ENCODE peak calls at places on chromosome X, in eight cellular contexts. K is IMR-90, V is tibial nerve, M is cardiac muscle cell, O is tibial artery, L is hepatocyte, F is H9, P is ascending aorta. A is an unnamed sample.

GRCh38 chrX:107374831-107375230 is 74.6 kb upstream of the FRMPD3 start:
- DNase-seq in P (no peak), M (no peak), V (no peak), K (no peak), F (no peak), L (no peak), O (no peak), A (no peak)

GRCh38 chrX:80335062-80335830 is 85.0 kb upstream of the TENT5D start:
- DNase-seq in V (peak), M (peak), L (peak), K (no peak), P (no peak), O (peak), F (peak), A (peak)

GRCh38 chrX:40176979-40177430 is 79.2 kb upstream of the BCOR start:
- DNase-seq in M (no peak), P (no peak), K (no peak), L (peak), O (no peak), F (peak), V (no peak), A (peak)

GRCh38 chrX:150581093-150581775 is 12.8 kb downstream of the MTM1 start:
- DNase-seq in P (no peak), V (no peak), O (no peak), K (peak), F (no peak), M (peak), L (no peak), A (no peak)

GRCh38 chrX:105126201-105126600 is 94.3 kb downstream of the TEX13A start:
- DNase-seq in M (no peak), V (no peak), K (no peak), F (no peak), L (no peak), P (no peak), O (no peak), A (no peak)

GRCh38 chrX:151505796-151506195 is 57.7 kb upstream of the PASD1 start:
- DNase-seq in M (peak), P (no peak), L (peak), V (no peak), K (no peak), O (no peak), F (no peak), A (no peak)

GRCh38 chrX:135170468-135170867 is 730 bp downstream of the CT55 start:
- DNase-seq in V (no peak), O (no peak), L (no peak), F (no peak), M (no peak), K (no peak), P (no peak), A (no peak)

GRCh38 chrX:40734956-40735317 is 405 bp downstream of the MED14 start:
- DNase-seq in L (peak), M (no peak), P (no peak), O (no peak), V (no peak), F (no peak), K (no peak), A (no peak)

GRCh38 chrX:150080497-150080896 is 142.2 kb upstream of the EOLA2 start:
- DNase-seq in L (no peak), O (no peak), K (no peak), P (no peak), M (no peak), F (no peak), V (no peak), A (no peak)

GRCh38 chrX:150146271-150146888 is 208.1 kb upstream of the EOLA2 start:
- DNase-seq in F (no peak), L (no peak), M (no peak), K (no peak), O (no peak), V (no peak), P (no peak), A (no peak)

GRCh38 chrX:28586891-28587635 is at the start of gene IL1RAPL1:
- DNase-seq in V (no peak), L (peak), O (no peak), M (peak), K (peak), P (no peak), F (no peak), A (no peak)

GRCh38 chrX:138908577-138908976 is 197.1 kb upstream of the FGF13 start:
- DNase-seq in K (no peak), L (no peak), M (no peak), P (no peak), V (no peak), O (no peak), F (no peak), A (no peak)

GRCh38 chrX:80489166-80489565 is 68.9 kb downstream of the TENT5D start:
- DNase-seq in M (no peak), P (no peak), F (no peak), O (no peak), V (no peak), L (no peak), K (no peak), A (no peak)

DNA sequence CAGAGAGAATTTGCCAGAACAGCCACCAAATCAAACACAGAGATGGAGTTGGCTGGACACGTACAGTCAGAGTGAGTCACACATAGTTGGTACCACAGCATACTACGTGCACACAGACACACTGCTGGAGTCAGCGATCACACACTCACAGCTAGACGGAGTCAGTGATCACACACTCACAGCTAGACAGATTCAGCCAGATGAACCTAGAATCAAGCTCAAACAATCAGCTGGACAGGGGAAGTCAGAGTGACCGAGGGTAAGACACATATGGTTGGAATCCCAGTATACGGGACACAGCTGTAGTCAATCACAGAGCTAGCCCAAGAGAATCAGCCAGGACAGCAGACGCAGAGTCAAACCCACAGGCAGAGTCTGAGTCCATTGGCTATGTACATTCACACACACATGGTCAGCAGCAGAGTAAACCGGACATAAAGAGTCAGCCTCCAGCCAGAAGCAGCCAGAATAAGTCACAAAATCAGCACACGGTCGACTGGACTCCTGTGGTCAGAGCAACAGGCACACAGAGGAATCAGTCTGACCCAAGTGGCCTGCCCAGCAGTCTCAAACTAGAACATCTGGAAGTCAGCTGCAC is 4.6 kb downstream of the SLC38A5 start:
- DNase-seq in O (no peak), L (no peak), F (no peak), K (peak), P (no peak), V (no peak), M (peak), A (no peak)
- H3K27ac ChIP-seq in O (no peak), L (no peak), F (no peak), K (peak), P (no peak), V (no peak), M (no peak), A (no peak)

DNA sequence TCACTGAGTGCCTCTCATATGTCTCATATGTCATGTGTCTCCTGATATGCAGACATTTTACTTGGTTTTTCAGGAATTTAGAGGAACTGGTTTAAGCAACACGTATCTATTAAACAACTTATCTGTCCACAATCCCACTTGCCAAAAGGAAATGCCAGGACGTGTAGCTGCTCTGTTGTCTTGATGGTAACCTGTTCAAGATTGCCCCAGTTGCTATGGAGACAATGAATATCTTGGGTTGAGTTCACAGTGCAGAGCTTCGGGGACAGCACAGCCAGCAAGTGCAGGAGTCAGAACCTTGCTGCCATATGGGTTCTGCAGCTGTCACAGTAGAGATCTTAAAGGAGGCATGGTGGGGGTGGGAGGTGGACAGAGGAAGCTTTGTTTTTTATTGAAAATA is 28.7 kb upstream of the FAM9B start:
- DNase-seq in V (no peak), O (no peak), P (no peak), L (no peak), F (no peak), K (no peak), M (no peak), A (no peak)
- H3K27ac ChIP-seq in V (no peak), O (no peak), P (no peak), L (no peak), F (no peak), K (no peak), M (no peak), A (no peak)

GRCh38 chrX:132750312-132751042 is 208.0 kb downstream of the HS6ST2 start:
- DNase-seq in M (peak), K (no peak), P (no peak), V (no peak), F (no peak), O (no peak), L (no peak), A (no peak)

GRCh38 chrX:132749406-132749805 is 209.0 kb downstream of the HS6ST2 start:
- DNase-seq in M (no peak), K (no peak), L (no peak), O (no peak), P (no peak), F (no peak), V (no peak), A (no peak)

GRCh38 chrX:132748268-132748667 is 210.2 kb downstream of the HS6ST2 start:
- DNase-seq in K (no peak), F (no peak), V (no peak), P (no peak), L (no peak), M (no peak), O (no peak), A (no peak)

GRCh38 chrX:132748909-132749308 is 209.5 kb downstream of the HS6ST2 start:
- DNase-seq in P (no peak), L (no peak), O (no peak), K (no peak), F (peak), M (no peak), V (no peak), A (no peak)

GRCh38 chrX:132751043-132751690 is 207.3 kb downstream of the HS6ST2 start:
- DNase-seq in F (peak), P (no peak), K (no peak), O (no peak), L (no peak), V (no peak), M (no peak), A (no peak)
- H3K27ac ChIP-seq in F (peak), P (no peak), K (no peak), O (no peak), L (no peak), V (no peak), M (no peak), A (no peak)

GRCh38 chrX:115579786-115580294 is 18.9 kb downstream of the PLS3 start:
- DNase-seq in M (no peak), O (no peak), F (no peak), L (no peak), V (no peak), K (no peak), P (no peak), A (no peak)

GRCh38 chrX:115583730-115584004 is 22.7 kb downstream of the PLS3 start:
- DNase-seq in P (no peak), O (no peak), F (no peak), K (no peak), L (no peak), V (no peak), M (no peak), A (no peak)

GRCh38 chrX:115582871-115583729 is 22.1 kb downstream of the PLS3 start:
- DNase-seq in P (no peak), F (peak), K (peak), L (peak), M (peak), V (no peak), O (no peak), A (no peak)

GRCh38 chrX:115584715-115585114 is 23.7 kb downstream of the PLS3 start:
- DNase-seq in F (no peak), M (peak), O (no peak), V (no peak), L (no peak), P (no peak), K (peak), A (no peak)

GRCh38 chrX:115582035-115582870 is 21.3 kb downstream of the PLS3 start:
- DNase-seq in V (no peak), M (no peak), K (no peak), L (no peak), F (no peak), P (no peak), O (no peak), A (no peak)
- H3K27ac ChIP-seq in V (peak), M (peak), K (peak), L (peak), F (peak), P (peak), O (peak), A (peak)

DNA sequence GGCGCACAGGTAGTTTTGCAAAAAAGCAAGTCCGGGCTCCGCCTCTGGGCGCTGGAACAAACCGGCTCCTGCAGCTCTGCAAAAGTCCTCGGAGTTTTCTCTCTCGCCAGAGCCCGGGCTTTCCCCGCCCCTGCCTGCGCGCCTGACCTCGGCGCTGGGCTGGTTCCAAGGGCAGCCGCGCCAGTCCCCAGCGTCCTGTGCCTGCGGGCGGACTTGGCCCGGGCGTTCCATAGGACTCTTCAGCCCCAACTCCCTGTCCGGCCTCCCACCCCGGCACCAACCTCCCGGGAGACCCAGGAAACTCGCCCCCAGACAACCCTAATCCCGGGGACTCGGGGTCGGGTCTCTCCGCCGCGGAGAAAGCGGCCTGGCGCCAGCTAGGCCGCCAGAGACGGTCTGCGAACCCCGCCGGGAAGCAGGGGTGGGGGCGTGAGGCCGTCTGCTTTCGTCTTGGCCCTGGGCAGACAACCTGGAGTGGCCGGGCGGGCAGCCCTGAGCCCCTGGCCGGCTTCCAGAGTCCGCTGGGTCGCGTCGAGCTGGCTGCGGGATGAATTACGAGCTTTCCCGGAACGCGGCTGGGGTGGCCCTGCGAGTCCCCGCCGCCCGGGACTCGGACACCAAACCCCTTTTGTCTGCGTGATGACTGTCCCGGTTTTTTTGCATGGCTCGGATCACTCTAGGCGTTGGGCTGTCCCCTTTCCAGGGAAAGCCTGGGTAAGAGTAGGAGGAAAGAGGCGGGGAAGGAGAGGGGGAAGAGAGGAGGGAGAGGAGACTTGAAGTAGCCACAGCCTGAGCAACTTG is 971 bp downstream of the MXRA5 start:
- DNase-seq in L (peak), V (no peak), M (peak), O (peak), F (peak), P (no peak), K (no peak), A (no peak)
- H3K27ac ChIP-seq in L (peak), V (no peak), M (no peak), O (peak), F (no peak), P (peak), K (no peak), A (no peak)

GRCh38 chrX:1593286-1594271 is 2.2 kb downstream of the AKAP17A start:
- DNase-seq in V (no peak), M (no peak), O (no peak), K (no peak), P (no peak), L (no peak), F (no peak), A (no peak)
- H3K27ac ChIP-seq in V (no peak), M (peak), O (no peak), K (no peak), P (no peak), L (peak), F (no peak), A (no peak)

GRCh38 chrX:47574609-47575325 is 7.5 kb upstream of the TIMP1 start:
- DNase-seq in F (no peak), V (no peak), P (no peak), O (no peak), M (no peak), L (no peak), K (no peak), A (no peak)
- H3K27ac ChIP-seq in F (no peak), V (peak), P (peak), O (peak), M (peak), L (peak), K (peak), A (no peak)

GRCh38 chrX:102712967-102713677 is 874 bp downstream of the GPRASP2 start:
- DNase-seq in P (no peak), F (peak), V (peak), O (peak), K (peak), L (peak), M (peak), A (peak)
- H3K27ac ChIP-seq in P (peak), F (no peak), V (peak), O (peak), K (peak), L (peak), M (peak), A (peak)

DNA sequence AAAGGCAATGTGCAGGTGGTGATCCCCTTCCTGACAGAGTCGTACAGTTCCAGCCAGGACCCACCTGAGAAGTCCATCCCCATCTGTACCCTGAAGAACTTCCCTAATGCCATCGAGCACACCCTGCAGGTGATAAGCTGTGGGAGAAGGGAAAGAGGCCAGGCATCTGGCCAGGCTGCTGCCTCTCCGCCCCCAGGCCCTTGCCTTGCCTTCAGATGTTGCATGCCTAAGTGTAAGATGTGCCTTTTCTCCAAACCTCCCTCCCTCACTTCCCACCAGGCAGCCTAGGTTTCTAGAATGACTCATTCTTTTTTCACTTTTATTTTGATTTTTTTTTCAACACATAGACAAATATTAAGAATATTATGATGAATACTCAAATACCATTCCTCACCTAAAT is 12.2 kb upstream of the CDK16 start:
- DNase-seq in M (no peak), L (no peak), O (no peak), V (no peak), P (no peak), F (no peak), K (peak), A (no peak)
- H3K27ac ChIP-seq in M (no peak), L (no peak), O (no peak), V (no peak), P (no peak), F (no peak), K (no peak), A (no peak)

GRCh38 chrX:19595036-19595435 is 79.7 kb upstream of the MAP3K15 start:
- DNase-seq in V (no peak), F (no peak), P (no peak), M (peak), K (no peak), L (no peak), O (no peak), A (no peak)
- H3K27ac ChIP-seq in V (no peak), F (no peak), P (no peak), M (no peak), K (no peak), L (no peak), O (no peak), A (peak)